ENCODE peak calls at places on chromosomes 3 and 15, in six cellular contexts. R is frontal cortex, Y is iPS-NIHi11, Z is foreskin fibroblast, U is lung, E is HuH-7. H is an unnamed sample.

GRCh38 chr3:71107926-71108325 is 475.6 kb downstream of the FOXP1 start:
- DNase-seq in R (no peak), Y (no peak), Z (no peak), U (no peak), E (no peak), H (no peak)

GRCh38 chr15:42139596-42139995 is 16.8 kb downstream of the PLA2G4F start:
- DNase-seq in R (no peak), Y (no peak), Z (no peak), U (no peak), E (no peak), H (no peak)

GRCh38 chr3:25664066-25664809 is 469 bp downstream of the TOP2B start:
- DNase-seq in R (peak; percentile 55), Y (peak; percentile 77), Z (peak; percentile 47), U (peak; percentile 74), E (peak; percentile 56), H (peak; percentile 69)

GRCh38 chr3:23086831-23087230 is 116.3 kb upstream of the UBE2E2 start:
- DNase-seq in R (no peak), Y (no peak), Z (no peak), U (no peak), E (no peak), H (no peak)

GRCh38 chr15:40327338-40327917 is 3.9 kb downstream of the INAFM2 start:
- DNase-seq in R (no peak), Y (peak; percentile 22), Z (no peak), U (no peak), E (no peak), H (no peak)

GRCh38 chr3:27596334-27596841 is 112.2 kb upstream of the SLC4A7 start:
- DNase-seq in R (no peak), Y (no peak), Z (peak; percentile 63), U (no peak), E (no peak), H (no peak)

GRCh38 chr3:102488316-102488715 is 53.5 kb downstream of the ZPLD1 start:
- DNase-seq in R (no peak), Y (no peak), Z (no peak), U (no peak), E (no peak), H (no peak)

GRCh38 chr3:174431717-174432116 is 427.4 kb upstream of the NAALADL2 start:
- DNase-seq in R (no peak), Y (no peak), Z (peak; percentile 20), U (no peak), E (no peak), H (no peak)

GRCh38 chr3:24538891-24539290 is 44.2 kb upstream of the THRB start:
- DNase-seq in R (no peak), Y (no peak), Z (no peak), U (no peak), E (no peak), H (no peak)

GRCh38 chr3:150362515-150363302 is 45.4 kb upstream of the TSC22D2 start:
- DNase-seq in R (no peak), Y (no peak), Z (no peak), U (no peak), E (no peak), H (no peak)

GRCh38 chr3:52004158-52004787 is 8.6 kb upstream of the RPL29 start:
- DNase-seq in R (peak; percentile 76), Y (peak; percentile 64), Z (peak; percentile 47), U (no peak), E (peak; percentile 82), H (no peak)

GRCh38 chr3:132196113-132196512 is 121.1 kb upstream of the ACP3 start:
- DNase-seq in R (no peak), Y (no peak), Z (peak; percentile 19), U (no peak), E (no peak), H (no peak)

GRCh38 chr3:141425523-141426233 is 57.4 kb downstream of the ZBTB38 start:
- DNase-seq in R (no peak), Y (no peak), Z (no peak), U (no peak), E (no peak), H (no peak)

GRCh38 chr3:144586382-144586781 is 614.8 kb downstream of the DIPK2A start:
- DNase-seq in R (no peak), Y (no peak), Z (peak; percentile 77), U (no peak), E (no peak), H (no peak)

GRCh38 chr3:69444980-69445379 is 59.1 kb upstream of the FRMD4B start:
- DNase-seq in R (no peak), Y (no peak), Z (peak; percentile 11), U (no peak), E (no peak), H (no peak)

GRCh38 chr15:70632981-70633380 is 130.4 kb downstream of the UACA start:
- DNase-seq in R (no peak), Y (peak; percentile 48), Z (no peak), U (no peak), E (no peak), H (no peak)

GRCh38 chr15:80999623-81000036 is 1.1 kb upstream of the TLNRD1 start:
- DNase-seq in R (no peak), Y (no peak), Z (no peak), U (no peak), E (no peak), H (peak; percentile 60)

GRCh38 chr15:43912991-43913927 is 86.5 kb downstream of the WDR76 start:
- DNase-seq in R (no peak), Y (no peak), Z (peak; percentile 95), U (no peak), E (no peak), H (no peak)